ENCODE peak calls at places on chromosomes 12 and 14, in six cellular contexts. Y, K, Q, H, N and E are unnamed samples.

GRCh38 chr12:101616027-101616494 is 21.3 kb downstream of the MYBPC1 start:
- DNase-seq in Y (no peak), N (peak; percentile 23), Q (no peak), K (no peak), H (no peak), E (peak; percentile 61)

GRCh38 chr14:59428581-59429012 is 36.6 kb downstream of the GPR135 start:
- DNase-seq in K (no peak), Q (peak; percentile 23), N (peak; percentile 33), H (no peak), Y (no peak), E (no peak)

GRCh38 chr14:100709252-100709955 is 17.3 kb upstream of the DLK1 start:
- DNase-seq in Q (no peak), H (no peak), K (no peak), Y (peak; percentile 67), N (no peak), E (peak; percentile 30)

GRCh38 chr14:39682563-39682962 is 250.3 kb upstream of the FBXO33 start:
- DNase-seq in Y (peak; percentile 2), Q (no peak), K (no peak), H (no peak), N (no peak), E (no peak)

GRCh38 chr12:121376754-121377697 is 22.9 kb upstream of the RNF34 start:
- DNase-seq in H (no peak), Y (no peak), Q (no peak), N (no peak), K (no peak), E (no peak)

GRCh38 chr14:91647817-91648216 is 84.1 kb downstream of the CATSPERB start:
- DNase-seq in H (no peak), N (no peak), Y (no peak), K (no peak), Q (no peak), E (no peak)

GRCh38 chr12:24742378-24742777 is 206.5 kb downstream of the BCAT1 start:
- DNase-seq in Y (peak; percentile 5), K (peak; percentile 33), Q (no peak), H (no peak), N (no peak), E (no peak)

GRCh38 chr12:91811481-91812287 is 334.0 kb downstream of the BTG1 start:
- DNase-seq in Y (peak; percentile 75), K (peak; percentile 26), H (no peak), N (peak; percentile 39), Q (peak; percentile 43), E (peak; percentile 82)

GRCh38 chr12:52749827-52750226 is 27.3 kb downstream of the KRT76 start:
- DNase-seq in K (no peak), N (no peak), Y (no peak), H (no peak), Q (no peak), E (no peak)

GRCh38 chr12:68815232-68815927 is 7.4 kb downstream of the MDM2 start:
- DNase-seq in K (no peak), Q (no peak), H (no peak), Y (no peak), N (no peak), E (no peak)

GRCh38 chr12:14059538-14059937 is 78.1 kb upstream of the GRIN2B start:
- DNase-seq in Q (no peak), N (no peak), Y (no peak), H (no peak), K (no peak), E (no peak)

GRCh38 chr12:51820721-51821422 is 27.6 kb downstream of the FIGNL2 start:
- DNase-seq in H (no peak), K (peak; percentile 73), N (no peak), Y (peak; percentile 89), Q (no peak), E (no peak)

GRCh38 chr12:105911966-105912365 is 226.8 kb downstream of the NUAK1 start:
- DNase-seq in K (no peak), N (peak; percentile 82), H (no peak), Y (no peak), Q (no peak), E (no peak)

GRCh38 chr12:113946175-113946574 is 19.9 kb downstream of the RBM19 start:
- DNase-seq in Q (no peak), N (no peak), Y (no peak), K (no peak), H (no peak), E (no peak)
- TF ChIP-seq CTCF in Q (no peak), N (no peak), Y (no peak), K (no peak), H (no peak), E (no peak)

GRCh38 chr14:23381871-23382270 is 5.0 kb downstream of the CMTM5 start:
- DNase-seq in Y (no peak), K (no peak), Q (no peak), H (no peak), N (no peak), E (no peak)

GRCh38 chr14:23381017-23381375 is 4.2 kb downstream of the CMTM5 start:
- DNase-seq in Q (no peak), N (no peak), K (no peak), H (no peak), Y (no peak), E (no peak)

GRCh38 chr14:23379331-23380196 is 2.7 kb downstream of the CMTM5 start:
- DNase-seq in H (peak; percentile 28), N (peak; percentile 55), Q (no peak), K (peak; percentile 88), Y (peak; percentile 58), E (peak; percentile 78)

GRCh38 chr14:23378612-23379220 is 1.9 kb downstream of the CMTM5 start:
- DNase-seq in N (no peak), K (no peak), H (no peak), Q (no peak), Y (no peak), E (no peak)

GRCh38 chr14:23380197-23381016 is 3.6 kb downstream of the CMTM5 start:
- DNase-seq in N (no peak), Q (no peak), Y (no peak), K (no peak), H (no peak), E (no peak)
- TF ChIP-seq CTCF in N (no peak), Q (no peak), Y (no peak), K (no peak), H (no peak), E (no peak)

GRCh38 chr12:98572010-98572409 is 21.5 kb upstream of the SLC25A3 start:
- DNase-seq in Q (no peak), N (no peak), Y (no peak), H (no peak), K (no peak), E (no peak)
- TF ChIP-seq CTCF in Q (peak; percentile 45), N (peak; percentile 24), Y (no peak), H (peak; percentile 40), K (no peak), E (peak; percentile 23)

GRCh38 chr12:57225680-57226190 is 3.8 kb upstream of the SHMT2 start:
- DNase-seq in N (no peak), Y (no peak), Q (no peak), K (no peak), H (no peak), E (no peak)

GRCh38 chr12:57226588-57227314 is 2.8 kb upstream of the SHMT2 start:
- DNase-seq in K (no peak), Q (no peak), N (no peak), H (no peak), Y (no peak), E (no peak)

GRCh38 chr12:57224278-57224972 is 5.1 kb upstream of the SHMT2 start:
- DNase-seq in H (no peak), K (no peak), N (no peak), Y (no peak), Q (no peak), E (no peak)

GRCh38 chr12:57223191-57224165 is 6.0 kb upstream of the SHMT2 start:
- DNase-seq in N (no peak), K (no peak), Q (no peak), Y (peak; percentile 70), H (no peak), E (no peak)

DNA sequence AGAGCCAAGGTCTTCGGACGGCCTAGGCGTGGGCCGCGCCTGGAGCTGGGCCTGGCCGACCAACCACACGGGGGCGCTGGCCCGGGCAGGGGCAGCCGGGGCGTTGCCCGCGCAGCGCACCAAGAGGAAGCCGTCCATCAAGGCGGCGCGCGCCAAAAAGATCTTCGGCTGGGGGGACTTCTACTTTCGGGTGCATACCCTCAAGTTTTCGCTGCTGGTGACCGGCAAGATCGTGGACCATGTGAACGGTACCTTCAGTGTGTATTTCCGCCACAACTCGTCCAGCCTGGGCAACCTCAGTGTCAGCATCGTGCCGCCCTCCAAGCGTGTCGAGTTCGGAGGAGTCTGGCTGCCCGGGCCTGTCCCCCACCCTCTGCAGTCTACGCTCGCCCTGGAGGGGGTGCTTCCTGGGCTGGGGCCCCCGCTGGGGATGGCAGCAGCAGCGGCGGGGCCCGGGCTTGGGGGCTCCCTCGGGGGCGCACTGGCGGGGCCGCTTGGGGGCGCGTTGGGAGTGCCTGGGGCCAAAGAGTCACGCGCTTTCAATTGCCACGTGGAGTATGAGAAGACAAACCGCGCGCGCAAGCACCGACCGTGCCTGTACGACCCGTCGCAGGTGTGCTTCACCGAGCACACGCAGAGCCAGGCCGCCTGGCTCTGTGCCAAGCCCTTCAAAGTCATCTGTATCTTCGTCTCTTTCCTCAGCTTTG is 4.4 kb upstream of the SHMT2 start:
- DNase-seq in H (no peak), Q (no peak), N (no peak), Y (peak; percentile 62), K (peak; percentile 71), E (peak; percentile 63)
- TF ChIP-seq CTCF in H (no peak), Q (peak; percentile 60), N (no peak), Y (peak; percentile 56), K (peak; percentile 59), E (peak; percentile 56)

GRCh38 chr12:8499616-8500015 is 13.7 kb upstream of the CLEC4D start:
- DNase-seq in N (no peak), Q (no peak), K (no peak), Y (no peak), H (no peak), E (no peak)
- TF ChIP-seq CTCF in N (peak; percentile 12), Q (no peak), K (no peak), Y (no peak), H (no peak), E (no peak)

GRCh38 chr14:61694830-61695694 is at the start of gene HIF1A:
- DNase-seq in N (peak; percentile 99), Y (peak; percentile 93), H (peak; percentile 91), Q (peak; percentile 97), K (peak; percentile 95), E (peak; percentile 96)
- TF ChIP-seq CTCF in N (peak; percentile 37), Y (no peak), H (no peak), Q (no peak), K (peak; percentile 15), E (no peak)

GRCh38 chr12:1531654-1532366 is 62.6 kb downstream of the FBXL14 start:
- DNase-seq in N (no peak), Y (no peak), H (no peak), Q (no peak), K (peak; percentile 64), E (no peak)

GRCh38 chr12:1533205-1533601 is 61.2 kb downstream of the FBXL14 start:
- DNase-seq in H (no peak), Q (no peak), K (peak; percentile 61), N (no peak), Y (no peak), E (no peak)

GRCh38 chr12:1533602-1534304 is 60.6 kb downstream of the FBXL14 start:
- DNase-seq in H (no peak), Y (no peak), N (peak; percentile 49), Q (peak; percentile 76), K (peak; percentile 70), E (peak; percentile 23)

GRCh38 chr12:1532367-1532752 is 62.0 kb downstream of the FBXL14 start:
- DNase-seq in H (no peak), Y (no peak), Q (no peak), K (no peak), N (no peak), E (no peak)

GRCh38 chr12:1532796-1533195 is 61.6 kb downstream of the FBXL14 start:
- DNase-seq in N (no peak), Q (no peak), H (no peak), Y (no peak), K (no peak), E (no peak)
- TF ChIP-seq CTCF in N (no peak), Q (peak; percentile 14), H (no peak), Y (no peak), K (no peak), E (no peak)

GRCh38 chr12:25960176-25960575 is 1.7 kb downstream of the RASSF8 start:
- DNase-seq in K (no peak), N (peak; percentile 44), H (no peak), Q (no peak), Y (peak; percentile 10), E (peak; percentile 15)
- TF ChIP-seq CTCF in K (no peak), N (peak; percentile 36), H (peak; percentile 27), Q (peak; percentile 30), Y (no peak), E (no peak)